ENCODE peak calls at places on chromosome 16, in six cellular contexts. I is DMS 273 treated with DMSO at 0.1 percent for 48 hours, V is Kasumi-1, Z is nephron progenitor cell, D is myocyte, X is fibroblast of the conjunctiva. N is an unnamed sample.

GRCh38 chr16:73878616-73879015 is 418.0 kb upstream of the PSMD7 start:
- DNase-seq in D (peak), Z (peak), X (peak), I (no peak), V (peak), N (peak)

GRCh38 chr16:369866-370436 is 387 bp downstream of the MRPL28 start:
- DNase-seq in I (no peak), D (no peak), V (no peak), X (no peak), Z (no peak), N (no peak)

GRCh38 chr16:86383488-86384262 is 126.7 kb upstream of the FOXF1 start:
- DNase-seq in V (no peak), Z (no peak), D (no peak), I (no peak), X (peak), N (no peak)

GRCh38 chr16:53482123-53482522 is 20.9 kb downstream of the AKTIP start:
- DNase-seq in V (peak), I (no peak), Z (no peak), X (no peak), D (no peak), N (no peak)

GRCh38 chr16:55039511-55039910 is 108.8 kb downstream of the IRX5 start:
- DNase-seq in Z (no peak), X (no peak), D (no peak), V (no peak), I (no peak), N (no peak)

GRCh38 chr16:58243528-58244004 is 45.7 kb upstream of the CSNK2A2 start:
- DNase-seq in V (no peak), X (no peak), I (no peak), D (no peak), Z (no peak), N (no peak)

GRCh38 chr16:65771707-65772106 is 594.8 kb upstream of the CDH5 start:
- DNase-seq in I (no peak), X (no peak), V (no peak), Z (no peak), D (no peak), N (no peak)

GRCh38 chr16:56637814-56638750 is at the start of gene MT1A:
- DNase-seq in D (no peak), Z (peak), V (no peak), I (no peak), X (peak), N (no peak)

GRCh38 chr16:15649727-15650018 is 372 bp upstream of the NDE1 start:
- DNase-seq in D (no peak), V (no peak), I (no peak), X (no peak), Z (no peak), N (no peak)

GRCh38 chr16:68468849-68469248 is 20.5 kb upstream of the SMPD3 start:
- DNase-seq in Z (no peak), D (no peak), V (no peak), I (no peak), X (no peak), N (no peak)

GRCh38 chr16:64278196-64278595 is 843.7 kb downstream of the CDH11 start:
- DNase-seq in I (no peak), Z (no peak), V (no peak), X (no peak), D (no peak), N (no peak)

GRCh38 chr16:177394-177822 is 928 bp downstream of the HBA1 start:
- DNase-seq in D (peak), Z (no peak), V (peak), X (no peak), I (peak), N (peak)

N was measured in SJCRH30.